ENCODE peak calls at places on chromosomes 16 and 17, in eight cellular contexts. One of them, this sample, is unnamed.

GRCh38 chr17:8451937-8452614 is 16.4 kb downstream of the NDEL1 start:
- DNase-seq in heart left ventricle: no peak
- DNase-seq in caudate nucleus: no peak
- DNase-seq in CD8-positive, alpha-beta T cell: no peak
- DNase-seq in tibial artery: no peak
- DNase-seq in fibroblast of lung: no peak
- DNase-seq in ovary: no peak
- DNase-seq in substantia nigra: no peak
- DNase-seq in this sample: no peak

GRCh38 chr16:86986809-86987487 is 330.2 kb downstream of the C16orf95 start:
- DNase-seq in heart left ventricle: no peak
- DNase-seq in caudate nucleus: no peak
- DNase-seq in CD8-positive, alpha-beta T cell: no peak
- DNase-seq in tibial artery: peak
- DNase-seq in fibroblast of lung: no peak
- DNase-seq in ovary: no peak
- DNase-seq in substantia nigra: no peak
- DNase-seq in this sample: no peak

GRCh38 chr16:80720759-80721470 is 83.5 kb downstream of the CDYL2 start:
- DNase-seq in heart left ventricle: no peak
- DNase-seq in caudate nucleus: no peak
- DNase-seq in CD8-positive, alpha-beta T cell: no peak
- DNase-seq in tibial artery: no peak
- DNase-seq in fibroblast of lung: no peak
- DNase-seq in ovary: no peak
- DNase-seq in substantia nigra: no peak
- DNase-seq in this sample: no peak

GRCh38 chr17:27491713-27492190 is 35.5 kb downstream of the KSR1 start:
- DNase-seq in heart left ventricle: no peak
- DNase-seq in caudate nucleus: peak
- DNase-seq in CD8-positive, alpha-beta T cell: no peak
- DNase-seq in tibial artery: no peak
- DNase-seq in fibroblast of lung: no peak
- DNase-seq in ovary: no peak
- DNase-seq in substantia nigra: no peak
- DNase-seq in this sample: no peak

GRCh38 chr16:21598676-21599157 is 660 bp upstream of the METTL9 start:
- DNase-seq in heart left ventricle: no peak
- DNase-seq in caudate nucleus: no peak
- DNase-seq in CD8-positive, alpha-beta T cell: no peak
- DNase-seq in tibial artery: no peak
- DNase-seq in fibroblast of lung: no peak
- DNase-seq in ovary: no peak
- DNase-seq in substantia nigra: peak
- DNase-seq in this sample: no peak

GRCh38 chr17:64180674-64181073 is 50.7 kb upstream of the ERN1 start:
- DNase-seq in heart left ventricle: no peak
- DNase-seq in caudate nucleus: no peak
- DNase-seq in CD8-positive, alpha-beta T cell: no peak
- DNase-seq in tibial artery: no peak
- DNase-seq in fibroblast of lung: peak
- DNase-seq in ovary: no peak
- DNase-seq in substantia nigra: no peak
- DNase-seq in this sample: no peak

GRCh38 chr17:76417499-76418143 is 33.2 kb downstream of the SPHK1 start:
- DNase-seq in heart left ventricle: no peak
- DNase-seq in caudate nucleus: no peak
- DNase-seq in CD8-positive, alpha-beta T cell: no peak
- DNase-seq in tibial artery: peak
- DNase-seq in fibroblast of lung: no peak
- DNase-seq in ovary: no peak
- DNase-seq in substantia nigra: no peak
- DNase-seq in this sample: peak

GRCh38 chr16:54806378-54806777 is 124.3 kb upstream of the IRX5 start:
- DNase-seq in heart left ventricle: no peak
- DNase-seq in caudate nucleus: no peak
- DNase-seq in CD8-positive, alpha-beta T cell: no peak
- DNase-seq in tibial artery: no peak
- DNase-seq in fibroblast of lung: no peak
- DNase-seq in ovary: no peak
- DNase-seq in substantia nigra: no peak
- DNase-seq in this sample: no peak

GRCh38 chr17:67779098-67779672 is 46.1 kb upstream of the BPTF start:
- DNase-seq in heart left ventricle: peak
- DNase-seq in caudate nucleus: no peak
- DNase-seq in CD8-positive, alpha-beta T cell: no peak
- DNase-seq in tibial artery: no peak
- DNase-seq in fibroblast of lung: peak
- DNase-seq in ovary: peak
- DNase-seq in substantia nigra: no peak
- DNase-seq in this sample: no peak

GRCh38 chr17:18142417-18142816 is 33.9 kb downstream of the MYO15A start:
- DNase-seq in heart left ventricle: no peak
- DNase-seq in caudate nucleus: no peak
- DNase-seq in CD8-positive, alpha-beta T cell: no peak
- DNase-seq in tibial artery: no peak
- DNase-seq in fibroblast of lung: no peak
- DNase-seq in ovary: no peak
- DNase-seq in substantia nigra: no peak
- DNase-seq in this sample: no peak

GRCh38 chr16:20798364-20798763 is 7.9 kb downstream of the ERI2 start:
- DNase-seq in heart left ventricle: no peak
- DNase-seq in caudate nucleus: no peak
- DNase-seq in CD8-positive, alpha-beta T cell: no peak
- DNase-seq in tibial artery: no peak
- DNase-seq in fibroblast of lung: no peak
- DNase-seq in ovary: no peak
- DNase-seq in substantia nigra: no peak
- DNase-seq in this sample: no peak

GRCh38 chr17:47652570-47652969 is 2.9 kb downstream of the KPNB1 start:
- DNase-seq in heart left ventricle: no peak
- DNase-seq in caudate nucleus: no peak
- DNase-seq in CD8-positive, alpha-beta T cell: no peak
- DNase-seq in tibial artery: no peak
- DNase-seq in fibroblast of lung: peak
- DNase-seq in ovary: no peak
- DNase-seq in substantia nigra: no peak
- DNase-seq in this sample: no peak

GRCh38 chr17:47651704-47652103 is 2.0 kb downstream of the KPNB1 start:
- DNase-seq in heart left ventricle: no peak
- DNase-seq in caudate nucleus: no peak
- DNase-seq in CD8-positive, alpha-beta T cell: no peak
- DNase-seq in tibial artery: no peak
- DNase-seq in fibroblast of lung: no peak
- DNase-seq in ovary: no peak
- DNase-seq in substantia nigra: no peak
- DNase-seq in this sample: no peak

GRCh38 chr17:47649972-47650524 is 329 bp downstream of the KPNB1 start:
- DNase-seq in heart left ventricle: no peak
- DNase-seq in caudate nucleus: no peak
- DNase-seq in CD8-positive, alpha-beta T cell: no peak
- DNase-seq in tibial artery: no peak
- DNase-seq in fibroblast of lung: no peak
- DNase-seq in ovary: no peak
- DNase-seq in substantia nigra: no peak
- DNase-seq in this sample: no peak

GRCh38 chr17:47649153-47649971 is at the start of gene KPNB1:
- DNase-seq in heart left ventricle: peak
- DNase-seq in caudate nucleus: peak
- DNase-seq in CD8-positive, alpha-beta T cell: peak
- DNase-seq in tibial artery: peak
- DNase-seq in fibroblast of lung: peak
- DNase-seq in ovary: peak
- DNase-seq in substantia nigra: peak
- DNase-seq in this sample: peak

GRCh38 chr17:47650525-47651522 is 1.1 kb downstream of the KPNB1 start:
- DNase-seq in heart left ventricle: peak
- DNase-seq in caudate nucleus: peak
- DNase-seq in CD8-positive, alpha-beta T cell: peak
- DNase-seq in tibial artery: peak
- DNase-seq in fibroblast of lung: peak
- DNase-seq in ovary: peak
- DNase-seq in substantia nigra: peak
- DNase-seq in this sample: peak
- H3K27ac ChIP-seq in heart left ventricle: no peak
- H3K27ac ChIP-seq in caudate nucleus: peak
- H3K27ac ChIP-seq in CD8-positive, alpha-beta T cell: peak
- H3K27ac ChIP-seq in tibial artery: peak
- H3K27ac ChIP-seq in fibroblast of lung: peak
- H3K27ac ChIP-seq in ovary: peak
- H3K27ac ChIP-seq in substantia nigra: peak
- H3K27ac ChIP-seq in this sample: peak

GRCh38 chr17:57902117-57902799 is 52.4 kb upstream of the MRPS23 start:
- DNase-seq in heart left ventricle: no peak
- DNase-seq in caudate nucleus: no peak
- DNase-seq in CD8-positive, alpha-beta T cell: no peak
- DNase-seq in tibial artery: no peak
- DNase-seq in fibroblast of lung: no peak
- DNase-seq in ovary: no peak
- DNase-seq in substantia nigra: no peak
- DNase-seq in this sample: no peak

GRCh38 chr17:57899391-57899790 is 49.5 kb upstream of the MRPS23 start:
- DNase-seq in heart left ventricle: no peak
- DNase-seq in caudate nucleus: peak
- DNase-seq in CD8-positive, alpha-beta T cell: no peak
- DNase-seq in tibial artery: peak
- DNase-seq in fibroblast of lung: peak
- DNase-seq in ovary: no peak
- DNase-seq in substantia nigra: no peak
- DNase-seq in this sample: no peak

GRCh38 chr17:57899822-57900221 is 50.0 kb upstream of the MRPS23 start:
- DNase-seq in heart left ventricle: no peak
- DNase-seq in caudate nucleus: no peak
- DNase-seq in CD8-positive, alpha-beta T cell: no peak
- DNase-seq in tibial artery: no peak
- DNase-seq in fibroblast of lung: no peak
- DNase-seq in ovary: no peak
- DNase-seq in substantia nigra: no peak
- DNase-seq in this sample: no peak

GRCh38 chr17:57902800-57903759 is 52.1 kb downstream of the CUEDC1 start:
- DNase-seq in heart left ventricle: peak
- DNase-seq in caudate nucleus: peak
- DNase-seq in CD8-positive, alpha-beta T cell: no peak
- DNase-seq in tibial artery: peak
- DNase-seq in fibroblast of lung: peak
- DNase-seq in ovary: no peak
- DNase-seq in substantia nigra: peak
- DNase-seq in this sample: peak

DNA sequence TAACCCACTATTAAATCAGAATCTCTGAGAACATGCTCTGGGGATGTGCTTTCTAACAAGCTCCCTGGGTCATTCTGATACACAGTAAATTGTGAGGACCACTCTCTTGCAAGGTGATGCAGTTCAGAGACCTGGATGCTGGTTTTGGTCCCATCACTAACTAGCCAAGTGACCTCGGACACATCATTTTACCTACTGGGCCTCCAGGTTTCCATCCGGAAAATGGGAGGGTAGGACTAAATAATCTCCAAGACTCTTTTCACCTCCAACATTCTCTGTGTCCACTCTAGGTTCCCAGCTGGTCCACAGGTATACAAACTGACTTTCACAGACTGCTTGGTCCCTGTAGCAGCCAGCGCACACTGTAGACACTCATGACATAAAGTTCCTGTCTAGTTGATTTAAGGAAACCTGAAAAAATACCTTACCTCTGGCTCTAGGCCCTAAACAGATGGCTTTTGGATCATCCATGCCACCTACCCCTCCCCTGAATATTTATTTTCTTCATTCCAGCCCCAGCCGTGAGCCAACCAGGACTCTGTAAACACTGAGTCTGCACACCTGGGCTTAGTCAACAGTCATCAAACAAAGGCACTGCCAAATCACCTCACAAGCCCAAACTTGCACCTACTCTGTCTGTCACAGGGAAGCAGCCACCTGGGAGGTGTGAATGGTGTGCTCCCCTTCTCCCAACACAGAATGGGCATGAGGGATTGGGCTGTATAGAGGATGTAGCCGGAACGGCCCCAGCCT is 51.3 kb upstream of the MRPS23 start:
- DNase-seq in heart left ventricle: no peak
- DNase-seq in caudate nucleus: no peak
- DNase-seq in CD8-positive, alpha-beta T cell: no peak
- DNase-seq in tibial artery: no peak
- DNase-seq in fibroblast of lung: no peak
- DNase-seq in ovary: no peak
- DNase-seq in substantia nigra: no peak
- DNase-seq in this sample: no peak
- H3K27ac ChIP-seq in heart left ventricle: no peak
- H3K27ac ChIP-seq in caudate nucleus: peak
- H3K27ac ChIP-seq in CD8-positive, alpha-beta T cell: no peak
- H3K27ac ChIP-seq in tibial artery: peak
- H3K27ac ChIP-seq in fibroblast of lung: no peak
- H3K27ac ChIP-seq in ovary: no peak
- H3K27ac ChIP-seq in substantia nigra: peak
- H3K27ac ChIP-seq in this sample: peak

GRCh38 chr17:36486204-36487194 is at the start of gene ZNHIT3:
- DNase-seq in heart left ventricle: peak
- DNase-seq in caudate nucleus: peak
- DNase-seq in CD8-positive, alpha-beta T cell: peak
- DNase-seq in tibial artery: peak
- DNase-seq in fibroblast of lung: peak
- DNase-seq in ovary: peak
- DNase-seq in substantia nigra: peak
- DNase-seq in this sample: peak

GRCh38 chr17:36481829-36482228 is 4.7 kb upstream of the ZNHIT3 start:
- DNase-seq in heart left ventricle: no peak
- DNase-seq in caudate nucleus: no peak
- DNase-seq in CD8-positive, alpha-beta T cell: no peak
- DNase-seq in tibial artery: no peak
- DNase-seq in fibroblast of lung: no peak
- DNase-seq in ovary: no peak
- DNase-seq in substantia nigra: no peak
- DNase-seq in this sample: no peak

GRCh38 chr17:36482611-36483504 is 3.6 kb upstream of the ZNHIT3 start:
- DNase-seq in heart left ventricle: peak
- DNase-seq in caudate nucleus: peak
- DNase-seq in CD8-positive, alpha-beta T cell: peak
- DNase-seq in tibial artery: peak
- DNase-seq in fibroblast of lung: peak
- DNase-seq in ovary: peak
- DNase-seq in substantia nigra: peak
- DNase-seq in this sample: peak

GRCh38 chr17:36485027-36485426 is 1.5 kb upstream of the ZNHIT3 start:
- DNase-seq in heart left ventricle: no peak
- DNase-seq in caudate nucleus: no peak
- DNase-seq in CD8-positive, alpha-beta T cell: no peak
- DNase-seq in tibial artery: no peak
- DNase-seq in fibroblast of lung: no peak
- DNase-seq in ovary: no peak
- DNase-seq in substantia nigra: no peak
- DNase-seq in this sample: no peak

GRCh38 chr17:36485805-36486203 is 677 bp upstream of the ZNHIT3 start:
- DNase-seq in heart left ventricle: no peak
- DNase-seq in caudate nucleus: no peak
- DNase-seq in CD8-positive, alpha-beta T cell: no peak
- DNase-seq in tibial artery: no peak
- DNase-seq in fibroblast of lung: no peak
- DNase-seq in ovary: no peak
- DNase-seq in substantia nigra: no peak
- DNase-seq in this sample: no peak
- H3K27ac ChIP-seq in heart left ventricle: no peak
- H3K27ac ChIP-seq in caudate nucleus: peak
- H3K27ac ChIP-seq in CD8-positive, alpha-beta T cell: peak
- H3K27ac ChIP-seq in tibial artery: peak
- H3K27ac ChIP-seq in fibroblast of lung: no peak
- H3K27ac ChIP-seq in ovary: no peak
- H3K27ac ChIP-seq in substantia nigra: peak
- H3K27ac ChIP-seq in this sample: peak

GRCh38 chr17:49557204-49558024 is 18.3 kb upstream of the NXPH3 start:
- DNase-seq in heart left ventricle: no peak
- DNase-seq in caudate nucleus: no peak
- DNase-seq in CD8-positive, alpha-beta T cell: no peak
- DNase-seq in tibial artery: peak
- DNase-seq in fibroblast of lung: peak
- DNase-seq in ovary: no peak
- DNase-seq in substantia nigra: no peak
- DNase-seq in this sample: no peak
- H3K27ac ChIP-seq in heart left ventricle: no peak
- H3K27ac ChIP-seq in caudate nucleus: no peak
- H3K27ac ChIP-seq in CD8-positive, alpha-beta T cell: no peak
- H3K27ac ChIP-seq in tibial artery: no peak
- H3K27ac ChIP-seq in fibroblast of lung: no peak
- H3K27ac ChIP-seq in ovary: no peak
- H3K27ac ChIP-seq in substantia nigra: no peak
- H3K27ac ChIP-seq in this sample: no peak